ENCODE peak calls at places on chromosomes 11 and 22, in seven cellular contexts. H is neural progenitor cell; W is GM10248; X is activated T-helper 1 cell treated with anti-CD3 and anti-CD28 coated beads, Interleukin-12 subunit alpha, Interleukin-12 subunit beta, Interleukin-2, Interleukin-4 antibody, amounts not matched to agents 30 ng/mL and 10 ng/mL and 1 ng/mL, durations not matched to agents 14 hours and 24 hours and 36 hours; V is T-helper 1 cell; C is left lung; A is activated naive CD8-positive, alpha-beta T cell treated with anti-CD3 and anti-CD28 coated beads, Interleukin-2, amount 50 U/mL, for 24 hours. N is an unnamed sample.

GRCh38 chr11:66843776-66844495 is 695 bp downstream of the RCE1 start:
- DNase-seq in W (no peak), A (no peak), V (no peak), X (no peak), H (no peak), C (no peak), N (no peak)

GRCh38 chr22:36224245-36224644 is 15.1 kb downstream of the APOL2 start:
- DNase-seq in A (no peak), X (no peak), W (no peak), H (no peak), V (no peak), C (no peak), N (no peak)

GRCh38 chr11:93591247-93591898 is 48.2 kb upstream of the SMCO4 start:
- DNase-seq in V (no peak), X (no peak), H (no peak), A (no peak), W (no peak), C (no peak), N (no peak)

GRCh38 chr22:37551981-37552380 is 8.3 kb upstream of the CDC42EP1 start:
- DNase-seq in X (no peak), C (no peak), W (no peak), A (no peak), H (peak; percentile 56), V (no peak), N (no peak)

GRCh38 chr11:132347156-132348090 is 977.0 kb downstream of the NTM start:
- DNase-seq in H (peak; percentile 40), C (no peak), W (no peak), X (no peak), A (no peak), V (no peak), N (no peak)

GRCh38 chr11:2779499-2779980 is 79.7 kb upstream of the KCNQ1OT1 start:
- DNase-seq in C (no peak), H (no peak), A (no peak), W (no peak), X (no peak), V (peak; percentile 5), N (no peak)

GRCh38 chr11:15629690-15630321 is 515.1 kb downstream of the INSC start:
- DNase-seq in V (no peak), A (no peak), C (no peak), X (no peak), H (peak; percentile 68), W (no peak), N (peak; percentile 56)

GRCh38 chr11:69636870-69637600 is 3.9 kb upstream of the CCND1 start:
- DNase-seq in A (no peak), H (no peak), C (no peak), X (no peak), W (no peak), V (no peak), N (no peak)

GRCh38 chr22:48952256-48953102 is 875.2 kb downstream of the BRD1 start:
- DNase-seq in C (no peak), W (peak; percentile 7), A (no peak), X (no peak), H (no peak), V (no peak), N (no peak)

GRCh38 chr11:36077368-36077767 is 133.5 kb downstream of the LDLRAD3 start:
- DNase-seq in C (no peak), X (no peak), H (no peak), A (no peak), W (no peak), V (no peak), N (no peak)

GRCh38 chr11:128492461-128492860 is 94.9 kb downstream of the ETS1 start:
- DNase-seq in X (no peak), V (no peak), C (no peak), W (no peak), A (no peak), H (no peak), N (no peak)

N was measured in NCI-H748 treated with DMSO at 0.1 percent for 48 hours.